ENCODE peak calls at places on chromosomes 16 and 17, in six cellular contexts. One of them, this sample, is unnamed.

GRCh38 chr17:76089680-76090516 is 10.9 kb downstream of the ZACN start:
- DNase-seq in PC-3: no peak
- DNase-seq in ascending aorta: no peak
- DNase-seq in OCI-LY7: no peak
- DNase-seq in lower lobe of right lung: peak
- DNase-seq in effector memory CD4-positive, alpha-beta T cell: no peak
- DNase-seq in this sample: no peak

GRCh38 chr16:85286066-85286712 is 173.9 kb upstream of the CIBAR2 start:
- DNase-seq in PC-3: no peak
- DNase-seq in ascending aorta: peak
- DNase-seq in OCI-LY7: no peak
- DNase-seq in lower lobe of right lung: no peak
- DNase-seq in effector memory CD4-positive, alpha-beta T cell: no peak
- DNase-seq in this sample: peak

GRCh38 chr16:82067042-82067809 is 32.2 kb downstream of the HSD17B2 start:
- DNase-seq in PC-3: no peak
- DNase-seq in ascending aorta: no peak
- DNase-seq in OCI-LY7: no peak
- DNase-seq in lower lobe of right lung: no peak
- DNase-seq in effector memory CD4-positive, alpha-beta T cell: no peak
- DNase-seq in this sample: no peak

GRCh38 chr16:4494746-4495490 is 18.7 kb downstream of the HMOX2 start:
- DNase-seq in PC-3: peak
- DNase-seq in ascending aorta: no peak
- DNase-seq in OCI-LY7: no peak
- DNase-seq in lower lobe of right lung: no peak
- DNase-seq in effector memory CD4-positive, alpha-beta T cell: no peak
- DNase-seq in this sample: no peak

GRCh38 chr17:36892112-36892838 is 45.0 kb upstream of the LHX1 start:
- DNase-seq in PC-3: peak
- DNase-seq in ascending aorta: no peak
- DNase-seq in OCI-LY7: no peak
- DNase-seq in lower lobe of right lung: no peak
- DNase-seq in effector memory CD4-positive, alpha-beta T cell: no peak
- DNase-seq in this sample: no peak

GRCh38 chr17:75153854-75154194 is 488 bp downstream of the JPT1 start:
- DNase-seq in PC-3: peak
- DNase-seq in ascending aorta: no peak
- DNase-seq in OCI-LY7: peak
- DNase-seq in lower lobe of right lung: peak
- DNase-seq in effector memory CD4-positive, alpha-beta T cell: no peak
- DNase-seq in this sample: no peak

GRCh38 chr17:8960325-8961144 is 5.0 kb downstream of the PIK3R5 start:
- DNase-seq in PC-3: no peak
- DNase-seq in ascending aorta: no peak
- DNase-seq in OCI-LY7: no peak
- DNase-seq in lower lobe of right lung: no peak
- DNase-seq in effector memory CD4-positive, alpha-beta T cell: no peak
- DNase-seq in this sample: no peak

GRCh38 chr17:76843703-76844484 is 24.3 kb upstream of the MGAT5B start:
- DNase-seq in PC-3: peak
- DNase-seq in ascending aorta: no peak
- DNase-seq in OCI-LY7: peak
- DNase-seq in lower lobe of right lung: no peak
- DNase-seq in effector memory CD4-positive, alpha-beta T cell: no peak
- DNase-seq in this sample: no peak

GRCh38 chr17:3894927-3895343 is 2.1 kb upstream of the CAMKK1 start:
- DNase-seq in PC-3: peak
- DNase-seq in ascending aorta: no peak
- DNase-seq in OCI-LY7: no peak
- DNase-seq in lower lobe of right lung: peak
- DNase-seq in effector memory CD4-positive, alpha-beta T cell: no peak
- DNase-seq in this sample: peak

GRCh38 chr16:30953511-30954124 is 3.9 kb upstream of the SETD1A start:
- DNase-seq in PC-3: peak
- DNase-seq in ascending aorta: peak
- DNase-seq in OCI-LY7: peak
- DNase-seq in lower lobe of right lung: peak
- DNase-seq in effector memory CD4-positive, alpha-beta T cell: peak
- DNase-seq in this sample: peak

GRCh38 chr16:2856061-2856670 is 1.8 kb downstream of the PRSS22 start:
- DNase-seq in PC-3: peak
- DNase-seq in ascending aorta: no peak
- DNase-seq in OCI-LY7: peak
- DNase-seq in lower lobe of right lung: no peak
- DNase-seq in effector memory CD4-positive, alpha-beta T cell: peak
- DNase-seq in this sample: no peak

GRCh38 chr17:56708220-56708567 is 114.7 kb downstream of the NOG start:
- DNase-seq in PC-3: no peak
- DNase-seq in ascending aorta: no peak
- DNase-seq in OCI-LY7: no peak
- DNase-seq in lower lobe of right lung: no peak
- DNase-seq in effector memory CD4-positive, alpha-beta T cell: no peak
- DNase-seq in this sample: no peak

GRCh38 chr17:61325382-61326073 is 74.1 kb upstream of the TBX2 start:
- DNase-seq in PC-3: peak
- DNase-seq in ascending aorta: no peak
- DNase-seq in OCI-LY7: no peak
- DNase-seq in lower lobe of right lung: no peak
- DNase-seq in effector memory CD4-positive, alpha-beta T cell: no peak
- DNase-seq in this sample: no peak

GRCh38 chr17:67183531-67183930 is 61.5 kb downstream of the HELZ start:
- DNase-seq in PC-3: no peak
- DNase-seq in ascending aorta: no peak
- DNase-seq in OCI-LY7: no peak
- DNase-seq in lower lobe of right lung: no peak
- DNase-seq in effector memory CD4-positive, alpha-beta T cell: no peak
- DNase-seq in this sample: no peak

GRCh38 chr16:14436410-14436955 is 193.6 kb downstream of the PARN start:
- DNase-seq in PC-3: no peak
- DNase-seq in ascending aorta: no peak
- DNase-seq in OCI-LY7: no peak
- DNase-seq in lower lobe of right lung: no peak
- DNase-seq in effector memory CD4-positive, alpha-beta T cell: no peak
- DNase-seq in this sample: no peak

GRCh38 chr16:84268231-84268630 is 26.4 kb upstream of the WFDC1 start:
- DNase-seq in PC-3: no peak
- DNase-seq in ascending aorta: no peak
- DNase-seq in OCI-LY7: no peak
- DNase-seq in lower lobe of right lung: no peak
- DNase-seq in effector memory CD4-positive, alpha-beta T cell: no peak
- DNase-seq in this sample: no peak

GRCh38 chr17:72666519-72666874 is 426.0 kb downstream of the SLC39A11 start:
- DNase-seq in PC-3: no peak
- DNase-seq in ascending aorta: no peak
- DNase-seq in OCI-LY7: no peak
- DNase-seq in lower lobe of right lung: no peak
- DNase-seq in effector memory CD4-positive, alpha-beta T cell: no peak
- DNase-seq in this sample: no peak

GRCh38 chr17:8799001-8799850 is at the start of gene MFSD6L:
- DNase-seq in PC-3: no peak
- DNase-seq in ascending aorta: no peak
- DNase-seq in OCI-LY7: no peak
- DNase-seq in lower lobe of right lung: peak
- DNase-seq in effector memory CD4-positive, alpha-beta T cell: no peak
- DNase-seq in this sample: no peak

GRCh38 chr16:27822529-27823437 is 240.7 kb downstream of the GSG1L start:
- DNase-seq in PC-3: peak
- DNase-seq in ascending aorta: no peak
- DNase-seq in OCI-LY7: no peak
- DNase-seq in lower lobe of right lung: no peak
- DNase-seq in effector memory CD4-positive, alpha-beta T cell: no peak
- DNase-seq in this sample: no peak

GRCh38 chr17:2808367-2809335 is 12.4 kb downstream of the RAP1GAP2 start:
- DNase-seq in PC-3: no peak
- DNase-seq in ascending aorta: no peak
- DNase-seq in OCI-LY7: no peak
- DNase-seq in lower lobe of right lung: no peak
- DNase-seq in effector memory CD4-positive, alpha-beta T cell: no peak
- DNase-seq in this sample: no peak

GRCh38 chr16:16105646-16106045 is 117.6 kb downstream of the ABCC6 start:
- DNase-seq in PC-3: no peak
- DNase-seq in ascending aorta: no peak
- DNase-seq in OCI-LY7: peak
- DNase-seq in lower lobe of right lung: no peak
- DNase-seq in effector memory CD4-positive, alpha-beta T cell: no peak
- DNase-seq in this sample: no peak

GRCh38 chr16:9003322-9003721 is 39.6 kb upstream of the USP7 start:
- DNase-seq in PC-3: no peak
- DNase-seq in ascending aorta: no peak
- DNase-seq in OCI-LY7: no peak
- DNase-seq in lower lobe of right lung: peak
- DNase-seq in effector memory CD4-positive, alpha-beta T cell: no peak
- DNase-seq in this sample: no peak

GRCh38 chr17:78708510-78708973 is 73.5 kb downstream of the CYTH1 start:
- DNase-seq in PC-3: peak
- DNase-seq in ascending aorta: peak
- DNase-seq in OCI-LY7: peak
- DNase-seq in lower lobe of right lung: peak
- DNase-seq in effector memory CD4-positive, alpha-beta T cell: peak
- DNase-seq in this sample: peak

GRCh38 chr16:51121850-51122249 is 29.2 kb downstream of the SALL1 start:
- DNase-seq in PC-3: no peak
- DNase-seq in ascending aorta: no peak
- DNase-seq in OCI-LY7: no peak
- DNase-seq in lower lobe of right lung: no peak
- DNase-seq in effector memory CD4-positive, alpha-beta T cell: no peak
- DNase-seq in this sample: no peak

GRCh38 chr17:72008236-72008874 is 112.5 kb upstream of the SOX9 start:
- DNase-seq in PC-3: peak
- DNase-seq in ascending aorta: no peak
- DNase-seq in OCI-LY7: no peak
- DNase-seq in lower lobe of right lung: no peak
- DNase-seq in effector memory CD4-positive, alpha-beta T cell: no peak
- DNase-seq in this sample: no peak

GRCh38 chr16:67199011-67199807 is at the start of gene ELMO3:
- DNase-seq in PC-3: no peak
- DNase-seq in ascending aorta: no peak
- DNase-seq in OCI-LY7: no peak
- DNase-seq in lower lobe of right lung: peak
- DNase-seq in effector memory CD4-positive, alpha-beta T cell: no peak
- DNase-seq in this sample: no peak

GRCh38 chr17:76202516-76202915 is 37.8 kb downstream of the RNF157 start:
- DNase-seq in PC-3: no peak
- DNase-seq in ascending aorta: no peak
- DNase-seq in OCI-LY7: no peak
- DNase-seq in lower lobe of right lung: no peak
- DNase-seq in effector memory CD4-positive, alpha-beta T cell: no peak
- DNase-seq in this sample: no peak

GRCh38 chr17:59751955-59752413 is 44.5 kb downstream of the VMP1 start:
- DNase-seq in PC-3: no peak
- DNase-seq in ascending aorta: no peak
- DNase-seq in OCI-LY7: no peak
- DNase-seq in lower lobe of right lung: no peak
- DNase-seq in effector memory CD4-positive, alpha-beta T cell: no peak
- DNase-seq in this sample: no peak

GRCh38 chr16:56643080-56643778 is 4.8 kb downstream of the MT1A start:
- DNase-seq in PC-3: peak
- DNase-seq in ascending aorta: peak
- DNase-seq in OCI-LY7: no peak
- DNase-seq in lower lobe of right lung: peak
- DNase-seq in effector memory CD4-positive, alpha-beta T cell: peak
- DNase-seq in this sample: no peak
- H3K27ac ChIP-seq in PC-3: no peak
- H3K27ac ChIP-seq in ascending aorta: peak
- H3K27ac ChIP-seq in OCI-LY7: no peak
- H3K27ac ChIP-seq in lower lobe of right lung: no peak
- H3K27ac ChIP-seq in effector memory CD4-positive, alpha-beta T cell: no peak
- H3K27ac ChIP-seq in this sample: no peak

DNA sequence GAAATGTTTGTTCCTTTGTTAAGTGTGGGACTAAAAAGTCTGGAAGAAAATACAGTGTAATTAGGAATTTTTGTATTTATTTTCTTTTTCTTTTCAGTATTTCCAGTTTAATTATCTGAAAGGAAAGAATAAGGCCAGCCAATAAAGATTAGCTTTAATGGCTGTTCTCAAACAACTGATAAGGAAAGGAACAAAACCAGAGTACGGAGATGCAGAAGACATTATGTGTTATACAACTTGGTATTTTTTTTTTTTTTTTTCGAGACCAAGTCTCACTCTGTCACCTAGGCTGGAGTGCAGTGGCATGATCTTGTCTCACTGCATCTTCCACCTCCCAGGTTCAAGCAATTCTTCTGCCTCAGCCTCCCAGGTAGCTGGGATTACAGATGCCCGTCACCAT is 47.5 kb downstream of the SNTB2 start:
- DNase-seq in PC-3: no peak
- DNase-seq in ascending aorta: no peak
- DNase-seq in OCI-LY7: no peak
- DNase-seq in lower lobe of right lung: no peak
- DNase-seq in effector memory CD4-positive, alpha-beta T cell: no peak
- DNase-seq in this sample: no peak
- H3K27ac ChIP-seq in PC-3: no peak
- H3K27ac ChIP-seq in ascending aorta: no peak
- H3K27ac ChIP-seq in OCI-LY7: no peak
- H3K27ac ChIP-seq in lower lobe of right lung: no peak
- H3K27ac ChIP-seq in effector memory CD4-positive, alpha-beta T cell: no peak
- H3K27ac ChIP-seq in this sample: no peak

GRCh38 chr16:70694088-70694487 is 8.2 kb upstream of the MTSS2 start:
- DNase-seq in PC-3: peak
- DNase-seq in ascending aorta: no peak
- DNase-seq in OCI-LY7: no peak
- DNase-seq in lower lobe of right lung: no peak
- DNase-seq in effector memory CD4-positive, alpha-beta T cell: no peak
- DNase-seq in this sample: no peak
- H3K27ac ChIP-seq in PC-3: peak
- H3K27ac ChIP-seq in ascending aorta: peak
- H3K27ac ChIP-seq in OCI-LY7: no peak
- H3K27ac ChIP-seq in lower lobe of right lung: peak
- H3K27ac ChIP-seq in effector memory CD4-positive, alpha-beta T cell: no peak
- H3K27ac ChIP-seq in this sample: no peak

GRCh38 chr16:88761830-88762229 is 23.2 kb downstream of the PIEZO1 start:
- DNase-seq in PC-3: no peak
- DNase-seq in ascending aorta: no peak
- DNase-seq in OCI-LY7: no peak
- DNase-seq in lower lobe of right lung: no peak
- DNase-seq in effector memory CD4-positive, alpha-beta T cell: no peak
- DNase-seq in this sample: no peak

GRCh38 chr16:88761143-88761534 is 23.9 kb downstream of the PIEZO1 start:
- DNase-seq in PC-3: no peak
- DNase-seq in ascending aorta: no peak
- DNase-seq in OCI-LY7: no peak
- DNase-seq in lower lobe of right lung: no peak
- DNase-seq in effector memory CD4-positive, alpha-beta T cell: no peak
- DNase-seq in this sample: no peak

GRCh38 chr16:88759976-88760350 is 25.1 kb downstream of the PIEZO1 start:
- DNase-seq in PC-3: no peak
- DNase-seq in ascending aorta: no peak
- DNase-seq in OCI-LY7: no peak
- DNase-seq in lower lobe of right lung: no peak
- DNase-seq in effector memory CD4-positive, alpha-beta T cell: no peak
- DNase-seq in this sample: no peak

GRCh38 chr16:88759245-88759975 is 25.6 kb downstream of the PIEZO1 start:
- DNase-seq in PC-3: no peak
- DNase-seq in ascending aorta: no peak
- DNase-seq in OCI-LY7: no peak
- DNase-seq in lower lobe of right lung: peak
- DNase-seq in effector memory CD4-positive, alpha-beta T cell: peak
- DNase-seq in this sample: no peak

GRCh38 chr16:88760424-88761142 is 24.4 kb downstream of the PIEZO1 start:
- DNase-seq in PC-3: no peak
- DNase-seq in ascending aorta: no peak
- DNase-seq in OCI-LY7: no peak
- DNase-seq in lower lobe of right lung: no peak
- DNase-seq in effector memory CD4-positive, alpha-beta T cell: no peak
- DNase-seq in this sample: no peak
- H3K27ac ChIP-seq in PC-3: no peak
- H3K27ac ChIP-seq in ascending aorta: no peak
- H3K27ac ChIP-seq in OCI-LY7: no peak
- H3K27ac ChIP-seq in lower lobe of right lung: peak
- H3K27ac ChIP-seq in effector memory CD4-positive, alpha-beta T cell: peak
- H3K27ac ChIP-seq in this sample: no peak

This sample was measured in substantia nigra.